ENCODE peak calls at places on chromosomes 12 and 14, in seven cellular contexts. H, T, S, O, I, B and N are unnamed samples.

GRCh38 chr12:123696641-123697040 is 15.5 kb upstream of the ATP6V0A2 start:
- DNase-seq in O (no peak), I (peak), H (no peak), B (no peak), T (peak), S (no peak), N (no peak)

GRCh38 chr12:81010641-81011040 is 67.2 kb upstream of the ACSS3 start:
- DNase-seq in H (no peak), O (no peak), S (peak), T (no peak), B (no peak), I (no peak), N (no peak)

GRCh38 chr12:6201199-6201608 is 1.0 kb downstream of the CD9 start:
- DNase-seq in I (peak), H (no peak), O (peak), T (no peak), S (peak), B (peak), N (peak)

GRCh38 chr12:111546171-111546570 is 52.9 kb downstream of the ATXN2 start:
- DNase-seq in T (no peak), I (no peak), O (no peak), S (no peak), H (no peak), B (no peak), N (no peak)

GRCh38 chr14:102558566-102558965 is 33.9 kb upstream of the RCOR1 start:
- DNase-seq in H (no peak), B (no peak), O (no peak), I (no peak), T (no peak), S (no peak), N (no peak)

GRCh38 chr12:38782393-38782792 is 123.0 kb downstream of the CPNE8 start:
- DNase-seq in O (no peak), I (no peak), H (no peak), T (no peak), S (no peak), B (no peak), N (no peak)

GRCh38 chr12:116153983-116154382 is 123.5 kb downstream of the MED13L start:
- DNase-seq in B (no peak), S (no peak), T (no peak), O (no peak), I (no peak), H (no peak), N (no peak)

GRCh38 chr14:52545584-52546317 is 6.6 kb downstream of the TXNDC16 start:
- DNase-seq in I (no peak), T (no peak), B (no peak), S (no peak), H (no peak), O (no peak), N (no peak)

GRCh38 chr12:111406474-111407370 is 999 bp downstream of the SH2B3 start:
- DNase-seq in I (no peak), B (no peak), S (peak), O (no peak), T (no peak), H (no peak), N (no peak)

GRCh38 chr12:182381-182883 is 31.5 kb downstream of the SLC6A12 start:
- DNase-seq in I (no peak), B (no peak), S (peak), O (no peak), T (no peak), H (no peak), N (no peak)

GRCh38 chr14:43981135-43981787 is 525.8 kb downstream of the FSCB start:
- DNase-seq in I (no peak), T (no peak), B (peak), O (no peak), H (no peak), S (no peak), N (no peak)

GRCh38 chr12:130127527-130127908 is 34.7 kb upstream of the FZD10 start:
- DNase-seq in I (no peak), O (no peak), B (no peak), T (no peak), H (no peak), S (no peak), N (no peak)

GRCh38 chr12:121214171-121214777 is 4.3 kb downstream of the P2RX4 start:
- DNase-seq in I (peak), O (no peak), H (no peak), S (peak), T (no peak), B (no peak), N (no peak)

GRCh38 chr12:68106160-68106559 is 53.4 kb downstream of the IFNG start:
- DNase-seq in H (no peak), I (no peak), T (no peak), B (no peak), O (no peak), S (peak), N (no peak)

GRCh38 chr12:112564160-112564559 is 145.4 kb downstream of the PTPN11 start:
- DNase-seq in T (no peak), S (no peak), I (no peak), O (no peak), B (no peak), H (no peak), N (no peak)

GRCh38 chr14:69048456-69048855 is 69.4 kb upstream of the ACTN1 start:
- DNase-seq in S (peak), I (peak), O (no peak), B (peak), T (no peak), H (no peak), N (peak)

GRCh38 chr14:103284574-103285467 is 49.2 kb upstream of the EIF5 start:
- DNase-seq in O (no peak), S (no peak), B (no peak), I (peak), T (no peak), H (no peak), N (no peak)

GRCh38 chr12:49583361-49584094 is 15.6 kb upstream of the MCRS1 start:
- DNase-seq in T (no peak), B (no peak), I (no peak), O (peak), S (peak), H (no peak), N (no peak)

GRCh38 chr12:69059465-69060457 is 126.8 kb upstream of the CPM start:
- DNase-seq in H (no peak), S (peak), T (no peak), O (no peak), I (no peak), B (no peak), N (no peak)

GRCh38 chr14:102776761-102777710 is at the start of gene TRAF3:
- DNase-seq in S (peak), T (no peak), B (no peak), H (peak), O (peak), I (peak), N (peak)

GRCh38 chr12:89768586-89769482 is 60.2 kb upstream of the ATP2B1 start:
- DNase-seq in H (no peak), I (peak), S (peak), T (no peak), B (no peak), O (no peak), N (no peak)

GRCh38 chr12:112887542-112887941 is 19.2 kb upstream of the OAS1 start:
- DNase-seq in S (no peak), T (no peak), B (no peak), H (no peak), O (no peak), I (no peak), N (no peak)

GRCh38 chr12:60211244-60211643 is 615.4 kb downstream of the SLC16A7 start:
- DNase-seq in H (no peak), O (no peak), B (no peak), I (no peak), S (no peak), T (no peak), N (no peak)

GRCh38 chr12:55712700-55713415 is 3.0 kb upstream of the BLOC1S1 start:
- DNase-seq in S (no peak), T (no peak), I (no peak), B (no peak), H (no peak), O (no peak), N (no peak)

GRCh38 chr12:88308825-88309224 is 166.7 kb downstream of the TMTC3 start:
- DNase-seq in I (no peak), O (no peak), H (no peak), B (no peak), T (no peak), S (peak), N (no peak)

GRCh38 chr12:64318605-64319004 is 72.0 kb downstream of the C12orf56 start:
- DNase-seq in T (no peak), I (no peak), O (no peak), B (no peak), S (peak), H (no peak), N (no peak)

GRCh38 chr12:58067610-58068387 is 126.4 kb downstream of the ATP23 start:
- DNase-seq in T (no peak), O (no peak), H (no peak), B (no peak), I (no peak), S (peak), N (no peak)

GRCh38 chr12:48350249-48351021 is at the start of gene ZNF641:
- DNase-seq in O (peak), S (peak), H (peak), I (peak), T (no peak), B (peak), N (peak)

GRCh38 chr14:93951798-93952540 is 24.4 kb downstream of the ASB2 start:
- DNase-seq in I (no peak), B (no peak), S (no peak), H (no peak), T (no peak), O (no peak), N (no peak)

GRCh38 chr12:13210022-13210539 is 13.6 kb downstream of the EMP1 start:
- DNase-seq in O (no peak), T (no peak), S (no peak), I (no peak), B (no peak), H (no peak), N (no peak)

GRCh38 chr12:67876305-67876915 is 112.8 kb upstream of the IFNG-AS1 start:
- DNase-seq in B (no peak), I (no peak), T (no peak), S (no peak), O (no peak), H (no peak), N (no peak)

GRCh38 chr12:69719336-69720316 is 19.0 kb upstream of the RAB3IP start:
- DNase-seq in S (no peak), I (no peak), H (no peak), T (peak), B (no peak), O (no peak), N (no peak)

GRCh38 chr14:41073544-41073943 is 533.1 kb upstream of the LRFN5 start:
- DNase-seq in S (no peak), I (no peak), B (no peak), H (no peak), O (no peak), T (no peak), N (no peak)

GRCh38 chr14:82667006-82667405 is 1133.4 kb upstream of the SEL1L start:
- DNase-seq in I (no peak), O (no peak), B (no peak), S (no peak), T (no peak), H (no peak), N (no peak)

GRCh38 chr12:52741378-52742195 is 35.6 kb downstream of the KRT76 start:
- DNase-seq in B (no peak), O (no peak), I (peak), S (peak), H (peak), T (no peak), N (peak)

GRCh38 chr14:91360490-91361235 is 57.0 kb downstream of the CCDC88C start:
- DNase-seq in S (no peak), H (no peak), T (no peak), I (no peak), B (no peak), O (no peak), N (no peak)

GRCh38 chr12:114682920-114683708 is 861 bp downstream of the TBX3 start:
- DNase-seq in O (no peak), I (peak), T (no peak), S (peak), H (no peak), B (peak), N (no peak)

GRCh38 chr12:30026621-30027234 is 243.0 kb upstream of the TMTC1 start:
- DNase-seq in H (no peak), O (no peak), I (no peak), T (no peak), S (peak), B (no peak), N (no peak)

GRCh38 chr12:118983147-118983824 is 1.9 kb downstream of the SRRM4 start:
- DNase-seq in S (no peak), B (no peak), O (no peak), H (no peak), I (no peak), T (no peak), N (no peak)